ENCODE peak calls at places on chromosomes 13 and 19, in seven cellular contexts. X is EL, Y is NCI-H187, L is cardiac fibroblast, P is dermis microvascular lymphatic vessel endothelial cell, U is upper lobe of left lung, A is nephron progenitor cell. R is an unnamed sample.

GRCh38 chr13:37446503-37446902 is 152.1 kb downstream of the POSTN start:
- DNase-seq in L (peak), U (no peak), Y (no peak), X (peak), P (no peak), A (no peak), R (no peak)

GRCh38 chr13:107734891-107735620 is 480.3 kb downstream of the LIG4 start:
- DNase-seq in P (no peak), Y (no peak), U (no peak), A (no peak), L (no peak), X (no peak), R (no peak)

GRCh38 chr19:38977445-38978314 is 2.1 kb upstream of the FBXO17 start:
- DNase-seq in X (peak), U (no peak), L (no peak), P (peak), Y (no peak), A (no peak), R (no peak)

GRCh38 chr19:19428746-19429145 is 23.3 kb downstream of the GATAD2A start:
- DNase-seq in L (no peak), U (peak), X (no peak), A (no peak), Y (no peak), P (no peak), R (no peak)

GRCh38 chr19:10269333-10270179 is 1.4 kb upstream of the ICAM1 start:
- DNase-seq in U (peak), Y (no peak), P (peak), L (peak), A (peak), X (peak), R (no peak)

GRCh38 chr13:109821038-109821545 is 34.7 kb upstream of the IRS2 start:
- DNase-seq in L (no peak), A (no peak), U (no peak), X (no peak), Y (peak), P (no peak), R (no peak)

GRCh38 chr19:6720369-6721112 is at the start of gene C3:
- DNase-seq in A (no peak), L (peak), X (peak), U (no peak), Y (no peak), P (no peak), R (no peak)

GRCh38 chr19:50368649-50369570 is 3.5 kb upstream of the NAPSA start:
- DNase-seq in A (peak), U (peak), X (peak), P (peak), L (peak), Y (peak), R (peak)

GRCh38 chr13:50915562-50915961 is 6.0 kb downstream of the RNASEH2B start:
- DNase-seq in P (no peak), A (no peak), X (no peak), Y (no peak), L (no peak), U (no peak), R (no peak)

GRCh38 chr13:40371531-40372125 is 294.8 kb downstream of the FOXO1 start:
- DNase-seq in A (no peak), P (no peak), Y (no peak), X (no peak), U (no peak), L (no peak), R (no peak)

GRCh38 chr13:51906581-51906980 is 44.8 kb downstream of the CCDC70 start:
- DNase-seq in U (no peak), Y (no peak), X (no peak), A (no peak), P (no peak), L (no peak), R (no peak)

GRCh38 chr13:71169125-71169524 is 697.9 kb downstream of the DACH1 start:
- DNase-seq in L (no peak), P (no peak), Y (no peak), X (no peak), A (no peak), U (no peak), R (no peak)

GRCh38 chr19:38710928-38711725 is 33.1 kb downstream of the CAPN12 start:
- DNase-seq in Y (no peak), P (no peak), L (peak), A (no peak), X (no peak), U (no peak), R (no peak)

GRCh38 chr13:23020246-23020843 is 160.4 kb upstream of the SGCG start:
- DNase-seq in P (peak), U (no peak), L (peak), Y (no peak), X (peak), A (peak), R (no peak)

GRCh38 chr19:48509467-48510194 is 2.0 kb downstream of the LMTK3 start:
- DNase-seq in A (no peak), U (no peak), Y (no peak), P (no peak), L (peak), X (no peak), R (no peak)

GRCh38 chr19:7520131-7521051 is 2.0 kb upstream of the MCOLN1 start:
- DNase-seq in A (no peak), U (peak), X (no peak), L (no peak), P (no peak), Y (no peak), R (no peak)

GRCh38 chr19:31352296-31352781 is 3.1 kb upstream of the TSHZ3 start:
- DNase-seq in U (no peak), L (no peak), P (no peak), A (no peak), X (no peak), Y (no peak), R (no peak)

GRCh38 chr13:45728759-45729158 is 26.6 kb downstream of the CBY2 start:
- DNase-seq in X (peak), A (peak), L (no peak), P (no peak), U (no peak), Y (no peak), R (no peak)

GRCh38 chr19:3851254-3852176 is 17.3 kb downstream of the ZFR2 start:
- DNase-seq in U (no peak), P (no peak), A (no peak), L (peak), Y (no peak), X (peak), R (no peak)

GRCh38 chr13:44449999-44450821 is 76.6 kb downstream of the SERP2 start:
- DNase-seq in X (no peak), P (no peak), L (peak), A (no peak), Y (no peak), U (no peak), R (no peak)

GRCh38 chr19:15431396-15432017 is 12.7 kb upstream of the AKAP8L start:
- DNase-seq in P (no peak), X (no peak), U (no peak), A (no peak), Y (no peak), L (no peak), R (no peak)

GRCh38 chr13:43544011-43544410 is 242.8 kb downstream of the ENOX1 start:
- DNase-seq in X (peak), Y (no peak), U (no peak), P (no peak), A (no peak), L (peak), R (no peak)

GRCh38 chr19:14502334-14503092 is 6.6 kb upstream of the GIPC1 start:
- DNase-seq in A (no peak), P (no peak), L (peak), Y (no peak), U (no peak), X (peak), R (no peak)

R was measured in NCI-H2107.